ENCODE peak calls at places on chromosomes 16 and 17, in five cellular contexts. V, N, H, W and Y are unnamed samples. For H3K9me3, the result is how much of the 10 kb centered on the place peaks cover.

GRCh38 chr16:19380316-19380715 is 37.4 kb upstream of the TMC5 start:
- DNase-seq in V (no peak), N (no peak), H (peak), W (no peak), Y (no peak)

GRCh38 chr17:33049781-33050414 is 58.3 kb downstream of the SPACA3 start:
- DNase-seq in V (peak), N (peak), H (peak), W (peak), Y (no peak)

GRCh38 chr16:27399969-27400368 is 2.0 kb upstream of the IL21R start:
- DNase-seq in V (no peak), N (no peak), H (no peak), W (no peak), Y (no peak)

GRCh38 chr17:39676198-39676819 is 8.1 kb downstream of the PNMT start:
- DNase-seq in V (peak), N (peak), H (peak), W (peak), Y (peak)

GRCh38 chr16:57304169-57305061 is 19.9 kb upstream of the PLLP start:
- DNase-seq in V (peak), N (peak), H (no peak), W (no peak), Y (no peak)

GRCh38 chr17:27506348-27507218 is 50.3 kb downstream of the KSR1 start:
- DNase-seq in V (no peak), N (peak), H (peak), W (peak), Y (no peak)

GRCh38 chr17:10614536-10615155 is 42.5 kb downstream of the MYH3 start:
- DNase-seq in V (peak), N (peak), H (peak), W (peak), Y (no peak)

GRCh38 chr17:32755045-32755805 is 121.7 kb downstream of the MYO1D start:
- DNase-seq in V (no peak), N (no peak), H (peak), W (peak), Y (no peak)

GRCh38 chr16:21263640-21264211 is 14.4 kb downstream of the CRYM start:
- DNase-seq in V (no peak), N (no peak), H (peak), W (no peak), Y (no peak)

GRCh38 chr16:13839577-13839976 is 80.4 kb upstream of the ERCC4 start:
- DNase-seq in V (no peak), N (no peak), H (peak), W (peak), Y (no peak)
- TF ChIP-seq CTCF in V (no peak), N (no peak), H (peak), W (peak), Y (no peak)

DNA sequence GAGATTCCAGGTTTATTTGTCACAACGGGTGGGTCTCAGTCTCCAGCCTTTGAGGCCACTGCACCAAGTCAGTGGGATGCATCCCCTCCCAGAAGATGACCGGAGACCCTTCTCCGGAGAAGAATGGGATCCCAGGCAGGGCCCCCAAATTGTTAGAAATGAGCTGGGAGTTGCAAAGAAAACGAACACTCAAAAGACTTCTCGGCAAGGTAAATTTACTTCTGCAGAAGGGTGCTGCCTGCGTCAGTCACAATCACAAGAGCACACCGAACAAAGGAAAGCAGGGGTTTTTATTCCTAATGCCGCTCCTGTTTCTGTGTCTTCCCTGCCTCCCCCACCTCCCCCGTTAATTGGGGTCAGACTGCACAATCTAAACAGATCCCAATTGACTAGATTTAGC is 61.4 kb downstream of the ATF7IP2 start:
- DNase-seq in V (no peak), N (no peak), H (no peak), W (no peak), Y (no peak)
- H3K9me3 ChIP-seq in V (half or more), N (under half), H (under half), W (under half), Y (under half)

DNA sequence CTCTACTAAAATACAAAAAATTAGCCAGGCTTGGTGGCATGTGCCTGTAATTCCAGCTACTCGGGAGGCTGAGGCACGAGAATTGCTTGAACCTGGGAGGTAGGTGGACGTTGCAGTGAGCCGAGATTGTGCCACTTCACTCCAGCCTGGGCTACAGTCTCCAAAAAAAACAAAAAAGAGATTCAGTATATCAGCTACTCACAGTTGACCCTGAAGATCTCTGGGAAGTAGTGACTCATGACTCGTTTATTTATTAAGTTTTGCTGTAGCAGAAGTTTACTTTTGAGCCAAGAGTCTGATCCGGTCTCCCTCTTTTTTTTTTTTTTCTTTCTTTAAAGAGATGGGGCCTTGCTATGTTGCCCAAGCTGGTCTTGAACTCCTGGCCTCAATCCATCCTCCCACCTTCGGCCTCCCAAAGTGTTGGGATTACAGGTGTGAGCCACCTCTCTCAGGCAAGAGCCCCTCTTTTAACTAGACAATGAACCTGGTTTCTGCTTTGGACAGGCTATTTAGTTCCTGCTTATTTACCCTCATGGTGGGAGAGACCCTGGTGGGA is 4.4 kb downstream of the MVP start:
- DNase-seq in V (no peak), N (no peak), H (no peak), W (no peak), Y (no peak)
- H3K4me3 ChIP-seq in V (no peak), N (peak), H (no peak), W (no peak), Y (peak)

GRCh38 chr16:30095166-30096078 is 591 bp downstream of the YPEL3 start:
- DNase-seq in V (no peak), N (no peak), H (no peak), W (no peak), Y (peak)
- TF ChIP-seq CTCF in V (no peak), N (no peak), H (no peak), W (no peak), Y (no peak)

DNA sequence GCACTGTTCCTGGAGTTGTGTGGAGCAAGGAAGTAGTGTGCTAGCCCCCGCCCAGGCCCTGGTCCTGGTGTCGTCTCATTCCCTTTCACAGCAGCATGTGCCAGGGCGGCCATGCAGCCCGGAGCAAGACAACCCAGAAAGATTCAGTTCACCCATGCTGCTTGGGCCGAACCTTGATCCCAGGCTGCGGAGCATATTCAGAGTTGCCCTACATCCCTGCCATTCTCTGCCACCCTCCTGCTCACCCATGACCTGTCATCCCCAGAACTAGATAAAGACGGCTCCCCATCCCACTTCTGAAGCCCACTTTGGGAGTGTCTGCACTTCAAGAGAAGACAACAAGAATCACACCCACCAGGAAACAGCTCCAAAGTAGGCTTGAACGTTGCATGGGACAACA is 2452.5 kb downstream of the TP53TG3F start:
- DNase-seq in V (no peak), N (no peak), H (no peak), W (no peak), Y (no peak)
- H3K9me3 ChIP-seq in V (under half), N (under half), H (under half), W (under half), Y (under half)